ENCODE peak calls at places on chromosomes 7 and 10, in eight cellular contexts. Y is NCI-H1105, P is ELF-1, U is AG04450, X is AG08396, O is GM23248, A is C1 segment of cervical spinal cord, T is T1000. V is an unnamed sample.

GRCh38 chr10:29896053-29896452 is 163.3 kb downstream of the JCAD start:
- DNase-seq in Y (no peak), P (no peak), U (peak; percentile 6), X (no peak), O (peak; percentile 53), A (no peak), T (no peak), V (no peak)

GRCh38 chr10:21405981-21406380 is 119.5 kb downstream of the SKIDA1 start:
- DNase-seq in Y (no peak), P (no peak), U (no peak), X (no peak), O (no peak), A (no peak), T (no peak), V (no peak)

GRCh38 chr7:139713061-139713460 is 64.7 kb downstream of the HIPK2 start:
- DNase-seq in Y (no peak), P (no peak), U (no peak), X (no peak), O (no peak), A (no peak), T (no peak), V (no peak)

GRCh38 chr7:36840930-36841329 is 116.6 kb upstream of the AOAH start:
- DNase-seq in Y (no peak), P (no peak), U (no peak), X (no peak), O (no peak), A (no peak), T (no peak), V (no peak)

GRCh38 chr7:138987686-138988085 is 6.5 kb upstream of the KIAA1549 start:
- DNase-seq in Y (no peak), P (no peak), U (no peak), X (no peak), O (peak; percentile 19), A (no peak), T (no peak), V (no peak)

GRCh38 chr7:47534322-47535032 is 47.4 kb downstream of the TNS3 start:
- DNase-seq in Y (no peak), P (peak; percentile 64), U (no peak), X (no peak), O (peak; percentile 47), A (no peak), T (no peak), V (no peak)

GRCh38 chr10:130553846-130554245 is 417.7 kb downstream of the GLRX3 start:
- DNase-seq in Y (no peak), P (no peak), U (no peak), X (no peak), O (no peak), A (no peak), T (no peak), V (no peak)

GRCh38 chr7:42489299-42489698 is 252.3 kb upstream of the GLI3 start:
- DNase-seq in Y (no peak), P (no peak), U (no peak), X (no peak), O (no peak), A (no peak), T (no peak), V (no peak)

GRCh38 chr7:29987821-29988317 is 1.7 kb downstream of the SCRN1 start:
- DNase-seq in Y (no peak), P (peak; percentile 85), U (peak; percentile 52), X (peak; percentile 82), O (peak; percentile 89), A (no peak), T (peak; percentile 28), V (no peak)

GRCh38 chr7:104185346-104185745 is 22.5 kb downstream of the ORC5 start:
- DNase-seq in Y (no peak), P (no peak), U (no peak), X (no peak), O (no peak), A (no peak), T (no peak), V (no peak)

GRCh38 chr10:79049931-79050895 is 18.6 kb upstream of the ZMIZ1 start:
- DNase-seq in Y (no peak), P (no peak), U (no peak), X (peak; percentile 37), O (peak; percentile 67), A (no peak), T (no peak), V (no peak)

GRCh38 chr10:15781381-15781960 is 61.7 kb upstream of the ITGA8 start:
- DNase-seq in Y (no peak), P (no peak), U (no peak), X (no peak), O (no peak), A (no peak), T (no peak), V (no peak)

GRCh38 chr10:36880898-36881297 is 244.5 kb upstream of the ANKRD30A start:
- DNase-seq in Y (no peak), P (no peak), U (peak; percentile 8), X (peak; percentile 12), O (peak; percentile 65), A (no peak), T (no peak), V (no peak)

GRCh38 chr7:127751062-127751722 is 99.2 kb downstream of the SND1 start:
- DNase-seq in Y (no peak), P (no peak), U (peak; percentile 62), X (peak; percentile 50), O (peak; percentile 39), A (no peak), T (no peak), V (no peak)

GRCh38 chr10:101493782-101494281 is 94.2 kb downstream of the POLL start:
- DNase-seq in Y (no peak), P (no peak), U (no peak), X (no peak), O (no peak), A (no peak), T (no peak), V (no peak)

GRCh38 chr10:4655406-4655805 is 170.6 kb upstream of the AKR1E2 start:
- DNase-seq in Y (no peak), P (no peak), U (no peak), X (no peak), O (no peak), A (no peak), T (no peak), V (no peak)

GRCh38 chr7:37928878-37929277 is 8.4 kb downstream of the EPDR1 start:
- DNase-seq in Y (no peak), P (no peak), U (no peak), X (no peak), O (no peak), A (no peak), T (no peak), V (no peak)

GRCh38 chr7:137882261-137882668 is 35.5 kb upstream of the DGKI start:
- DNase-seq in Y (no peak), P (peak; percentile 44), U (peak; percentile 93), X (peak; percentile 91), O (peak; percentile 99), A (no peak), T (peak; percentile 80), V (no peak)